ENCODE peak calls at places on chromosomes 7 and 10, in eight cellular contexts. T, F, X, Z, Y, G, C and M are unnamed samples.

GRCh38 chr7:142391191-142391992 is 133.5 kb upstream of the PRSS58 start:
- DNase-seq in Z (no peak), G (no peak), X (no peak), F (peak; percentile 8), C (no peak), T (no peak), Y (no peak), M (peak; percentile 47)

GRCh38 chr10:114538544-114538906 is 119.5 kb downstream of the ABLIM1 start:
- DNase-seq in X (no peak), G (no peak), Z (peak; percentile 19), C (no peak), F (no peak), Y (no peak), T (no peak), M (peak; percentile 75)

GRCh38 chr7:46545790-46546189 is 624.7 kb upstream of the IGFBP3 start:
- DNase-seq in Z (no peak), X (no peak), F (peak; percentile 82), C (no peak), Y (peak; percentile 86), G (peak; percentile 27), T (no peak), M (no peak)

GRCh38 chr7:56105508-56105907 is 768 bp downstream of the CHCHD2 start:
- DNase-seq in C (no peak), X (no peak), Y (peak; percentile 79), T (no peak), G (no peak), Z (no peak), F (peak; percentile 64), M (peak; percentile 45)

GRCh38 chr10:35316346-35316967 is 19.9 kb upstream of the CCNY start:
- DNase-seq in T (no peak), X (no peak), Z (no peak), Y (no peak), F (no peak), G (no peak), C (no peak), M (no peak)

GRCh38 chr7:6440381-6440780 is 7.4 kb downstream of the DAGLB start:
- DNase-seq in Y (no peak), T (no peak), G (no peak), C (no peak), X (no peak), Z (no peak), F (no peak), M (no peak)

GRCh38 chr10:12394236-12395033 is 45.1 kb downstream of the CAMK1D start:
- DNase-seq in F (no peak), G (no peak), T (no peak), Y (peak; percentile 34), X (no peak), C (peak; percentile 43), Z (no peak), M (peak; percentile 15)

GRCh38 chr7:158865462-158865922 is 9.1 kb downstream of the DYNC2I1 start:
- DNase-seq in C (peak; percentile 71), Z (no peak), F (no peak), G (no peak), Y (no peak), T (no peak), X (no peak), M (no peak)

GRCh38 chr10:114374141-114374791 is 30.0 kb downstream of the AFAP1L2 start:
- DNase-seq in Y (peak; percentile 56), F (no peak), X (no peak), T (peak; percentile 89), C (no peak), G (no peak), Z (no peak), M (no peak)

GRCh38 chr10:95820363-95820762 is 64.4 kb downstream of the ENTPD1 start:
- DNase-seq in Z (no peak), T (no peak), G (no peak), Y (no peak), F (no peak), X (no peak), C (no peak), M (no peak)

GRCh38 chr7:64887756-64888508 is 15.1 kb upstream of the ZNF273 start:
- DNase-seq in Y (no peak), T (no peak), X (no peak), G (no peak), F (no peak), Z (no peak), C (no peak), M (peak; percentile 36)

GRCh38 chr10:93992400-93993030 is 1.2 kb upstream of the PLCE1 start:
- DNase-seq in C (no peak), T (no peak), X (no peak), G (peak; percentile 16), Z (no peak), F (no peak), Y (peak; percentile 50), M (no peak)

GRCh38 chr10:76411719-76412435 is 980.5 kb downstream of the LRMDA start:
- DNase-seq in F (no peak), T (peak; percentile 84), Y (no peak), X (no peak), Z (no peak), G (peak; percentile 80), C (peak; percentile 82), M (no peak)

GRCh38 chr7:12757443-12757842 is 70.0 kb downstream of the ARL4A start:
- DNase-seq in F (peak; percentile 32), Z (no peak), X (no peak), T (no peak), C (no peak), G (peak; percentile 82), Y (peak; percentile 86), M (no peak)

GRCh38 chr7:133770863-133771492 is 356.2 kb upstream of the LRGUK start:
- DNase-seq in X (peak; percentile 18), F (peak; percentile 70), G (no peak), Z (peak; percentile 16), C (no peak), T (no peak), Y (peak; percentile 65), M (no peak)

GRCh38 chr10:114869500-114869899 is 47.9 kb downstream of the FHIP2A start:
- DNase-seq in G (peak; percentile 53), X (no peak), Z (no peak), F (peak; percentile 64), Y (peak; percentile 92), T (no peak), C (no peak), M (no peak)

GRCh38 chr10:7666253-7667023 is at the start of gene ITIH5:
- DNase-seq in T (peak; percentile 45), C (peak; percentile 70), X (no peak), F (no peak), Z (no peak), Y (no peak), G (peak; percentile 26), M (no peak)

GRCh38 chr7:17021205-17021604 is 139.4 kb upstream of the AGR3 start:
- DNase-seq in Y (no peak), G (peak; percentile 36), Z (peak; percentile 61), T (no peak), F (peak; percentile 93), X (no peak), C (no peak), M (no peak)

GRCh38 chr10:86536294-86536861 is 14.8 kb upstream of the WAPL start:
- DNase-seq in C (no peak), T (no peak), G (no peak), X (no peak), Y (no peak), F (no peak), Z (no peak), M (peak; percentile 52)

GRCh38 chr7:81330108-81330507 is 411.3 kb upstream of the SEMA3C start:
- DNase-seq in Y (no peak), F (no peak), Z (no peak), G (no peak), T (no peak), X (no peak), C (no peak), M (no peak)

GRCh38 chr7:40760293-40760964 is 625.6 kb downstream of the SUGCT start:
- DNase-seq in C (no peak), G (no peak), T (no peak), Z (no peak), X (no peak), F (no peak), Y (no peak), M (no peak)

GRCh38 chr10:12892924-12893323 is 108.6 kb downstream of the CCDC3 start:
- DNase-seq in F (no peak), C (no peak), Y (no peak), T (no peak), Z (no peak), G (no peak), X (no peak), M (no peak)

GRCh38 chr7:29375641-29376562 is 181.3 kb downstream of the CHN2 start:
- DNase-seq in T (no peak), G (no peak), X (no peak), C (no peak), Z (no peak), F (peak; percentile 30), Y (no peak), M (no peak)

GRCh38 chr7:87876759-87877234 is 504 bp downstream of the DBF4 start:
- DNase-seq in C (peak; percentile 71), T (peak; percentile 50), F (peak; percentile 64), Z (peak; percentile 61), G (peak; percentile 70), X (peak; percentile 57), Y (peak; percentile 73), M (peak; percentile 64)

GRCh38 chr7:135879238-135879637 is 97.9 kb downstream of the MTPN start:
- DNase-seq in Y (peak; percentile 29), X (no peak), C (no peak), T (no peak), Z (no peak), G (no peak), F (peak; percentile 29), M (no peak)

GRCh38 chr7:150382844-150383225 is 3.7 kb downstream of the ZNF775 start:
- DNase-seq in F (no peak), Y (no peak), G (no peak), X (no peak), C (no peak), Z (no peak), T (no peak), M (no peak)

GRCh38 chr10:94011296-94011695 is 17.6 kb downstream of the PLCE1 start:
- DNase-seq in X (no peak), Y (no peak), G (no peak), C (no peak), T (no peak), F (no peak), Z (no peak), M (no peak)

GRCh38 chr10:42754155-42755027 is 28.2 kb upstream of the BMS1 start:
- DNase-seq in F (no peak), G (peak; percentile 50), Y (peak; percentile 6), C (no peak), X (peak; percentile 5), T (no peak), Z (peak; percentile 19), M (no peak)

GRCh38 chr10:31075434-31075833 is 43.8 kb upstream of the ZNF438 start:
- DNase-seq in T (no peak), Y (peak; percentile 94), G (peak; percentile 77), Z (no peak), X (no peak), F (peak; percentile 96), C (no peak), M (no peak)

GRCh38 chr7:31735991-31736982 is 49.3 kb downstream of the PPP1R17 start:
- DNase-seq in T (peak; percentile 20), X (peak; percentile 77), C (no peak), Z (peak; percentile 50), G (peak; percentile 80), Y (peak; percentile 62), F (peak; percentile 68), M (peak; percentile 17)

GRCh38 chr7:135207739-135208416 is 3.4 kb downstream of the WDR91 start:
- DNase-seq in T (no peak), C (no peak), X (no peak), Y (no peak), G (no peak), Z (no peak), F (no peak), M (no peak)

GRCh38 chr7:142556745-142557144 is 192.5 kb upstream of the PRSS1 start:
- DNase-seq in X (no peak), Y (peak; percentile 97), T (no peak), G (peak; percentile 84), C (no peak), F (peak; percentile 95), Z (peak; percentile 42), M (peak; percentile 48)

GRCh38 chr10:37488792-37489657 is 363.6 kb downstream of the ANKRD30A start:
- DNase-seq in T (no peak), Z (no peak), G (peak; percentile 44), F (peak; percentile 94), Y (peak; percentile 12), C (no peak), X (no peak), M (no peak)

GRCh38 chr10:24952701-24953349 is 419 bp upstream of the PRTFDC1 start:
- DNase-seq in X (peak; percentile 55), Z (peak; percentile 12), F (no peak), T (peak; percentile 65), C (no peak), G (peak; percentile 70), Y (no peak), M (peak; percentile 50)